ENCODE peak calls at places on chromosomes 4 and X, in five cellular contexts. F, L, T, V and O are unnamed samples.

GRCh38 chr4:2472187-2472586 is 3.3 kb downstream of the RNF4 start:
- DNase-seq in F (peak; percentile 69), L (no peak), T (no peak), V (no peak), O (no peak)

GRCh38 chrX:40644175-40644574 is 3.2 kb downstream of the CXorf38 start:
- DNase-seq in F (peak; percentile 66), L (no peak), T (no peak), V (no peak), O (no peak)

GRCh38 chrX:108199041-108199440 is 107.5 kb downstream of the ATG4A start:
- DNase-seq in F (no peak), L (no peak), T (no peak), V (no peak), O (no peak)

GRCh38 chrX:125202486-125203378 is 116.9 kb upstream of the TEX13C start:
- DNase-seq in F (no peak), L (peak; percentile 2), T (no peak), V (no peak), O (no peak)

GRCh38 chr4:20831746-20832145 is 131.5 kb downstream of the PACRGL start:
- DNase-seq in F (no peak), L (no peak), T (no peak), V (no peak), O (no peak)

GRCh38 chr4:76738081-76738931 is 159.6 kb downstream of the SOWAHB start:
- DNase-seq in F (peak; percentile 45), L (no peak), T (no peak), V (peak; percentile 89), O (no peak)

GRCh38 chrX:46649421-46650260 is 76.1 kb downstream of the CHST7 start:
- DNase-seq in F (peak; percentile 76), L (no peak), T (peak; percentile 70), V (no peak), O (no peak)

GRCh38 chr4:4490041-4490440 is 51.8 kb downstream of the STX18 start:
- DNase-seq in F (peak; percentile 74), L (no peak), T (no peak), V (no peak), O (no peak)

GRCh38 chr4:25908491-25908901 is 5.5 kb upstream of the SMIM20 start:
- DNase-seq in F (peak; percentile 91), L (peak; percentile 16), T (no peak), V (peak; percentile 91), O (no peak)

GRCh38 chr4:53459548-53459947 is 82.1 kb downstream of the FIP1L1 start:
- DNase-seq in F (peak; percentile 71), L (no peak), T (no peak), V (no peak), O (no peak)

GRCh38 chr4:24799544-24800272 is 4.3 kb downstream of the SOD3 start:
- DNase-seq in F (no peak), L (peak; percentile 9), T (peak; percentile 66), V (no peak), O (peak; percentile 46)

GRCh38 chr4:64895031-64895430 is 485.8 kb upstream of the TECRL start:
- DNase-seq in F (no peak), L (no peak), T (no peak), V (no peak), O (no peak)

GRCh38 chr4:99079625-99080295 is 8.8 kb downstream of the ADH5 start:
- DNase-seq in F (no peak), L (no peak), T (no peak), V (no peak), O (no peak)

GRCh38 chrX:66050140-66050569 is 10.3 kb upstream of the VSIG4 start:
- DNase-seq in F (no peak), L (no peak), T (no peak), V (no peak), O (no peak)

GRCh38 chr4:143291334-143291733 is 45.3 kb upstream of the GAB1 start:
- DNase-seq in F (no peak), L (no peak), T (no peak), V (no peak), O (no peak)

GRCh38 chrX:29662759-29663503 is 552.4 kb upstream of the MAGEB2 start:
- DNase-seq in F (peak; percentile 92), L (no peak), T (no peak), V (peak; percentile 73), O (no peak)

GRCh38 chrX:131955099-131955777 is 67.9 kb upstream of the STK26 start:
- DNase-seq in F (no peak), L (no peak), T (no peak), V (no peak), O (no peak)

GRCh38 chr4:23923840-23924239 is 34.0 kb upstream of the PPARGC1A start:
- DNase-seq in F (no peak), L (no peak), T (no peak), V (no peak), O (no peak)

GRCh38 chr4:7041851-7042696 is 1.1 kb upstream of the TADA2B start:
- DNase-seq in F (no peak), L (peak; percentile 40), T (peak; percentile 84), V (no peak), O (peak; percentile 76)

GRCh38 chr4:53800741-53801140 is 209.5 kb upstream of the LNX1 start:
- DNase-seq in F (peak; percentile 13), L (no peak), T (no peak), V (no peak), O (no peak)

GRCh38 chr4:52425751-52426326 is 233.3 kb downstream of the USP46 start:
- DNase-seq in F (no peak), L (no peak), T (no peak), V (no peak), O (no peak)

GRCh38 chr4:87896020-87896621 is 63.4 kb downstream of the MEPE start:
- DNase-seq in F (peak; percentile 91), L (no peak), T (peak; percentile 83), V (peak; percentile 14), O (no peak)

GRCh38 chr4:86963697-86964096 is 28.9 kb downstream of the AFF1 start:
- DNase-seq in F (no peak), L (no peak), T (no peak), V (no peak), O (no peak)

DNA sequence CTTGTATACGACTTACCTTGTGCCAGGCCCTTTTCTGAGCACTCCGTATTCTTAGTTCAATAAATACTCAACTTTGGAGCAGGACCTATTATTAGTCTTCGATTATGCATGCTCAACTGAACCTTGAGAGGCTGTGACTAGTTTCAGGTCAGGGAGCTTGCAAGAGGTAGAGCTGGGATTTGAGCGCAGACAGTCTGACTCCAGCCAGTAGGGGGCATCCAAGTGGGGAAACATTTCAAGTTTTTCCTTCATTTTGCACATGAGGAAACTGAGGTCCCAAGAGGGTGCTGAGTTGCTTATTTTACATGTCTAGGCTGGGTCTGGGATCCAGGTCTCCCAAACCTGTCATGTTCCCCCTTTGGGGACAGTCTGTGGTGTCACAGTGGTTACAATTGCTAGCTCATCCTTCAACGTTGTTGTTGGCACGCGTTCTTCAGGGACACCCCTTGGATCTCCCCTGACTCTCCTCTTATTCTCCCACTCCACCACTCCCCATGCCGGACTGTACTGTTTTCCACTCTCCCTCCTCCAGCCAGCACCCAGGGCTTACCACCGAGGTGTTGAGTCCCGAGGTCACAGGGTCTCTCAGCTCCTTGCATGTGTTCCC is 6.7 kb upstream of the PRICKLE3 start:
- DNase-seq in F (peak; percentile 58), L (peak; percentile 25), T (peak; percentile 77), V (no peak), O (peak; percentile 51)
- TF ChIP-seq CTCF in F (peak; percentile 76), L (peak; percentile 63), T (peak; percentile 75), V (peak; percentile 61), O (peak; percentile 64)

GRCh38 chr4:161564230-161564834 is 599.5 kb downstream of the FSTL5 start:
- DNase-seq in F (peak; percentile 67), L (no peak), T (no peak), V (no peak), O (no peak)
- TF ChIP-seq CTCF in F (peak; percentile 46), L (peak; percentile 64), T (peak; percentile 69), V (peak; percentile 26), O (peak; percentile 29)

GRCh38 chrX:153863251-153863991 is 22.6 kb downstream of the L1CAM start:
- DNase-seq in F (no peak), L (no peak), T (no peak), V (no peak), O (no peak)

GRCh38 chrX:153864561-153865320 is 21.2 kb downstream of the L1CAM start:
- DNase-seq in F (no peak), L (no peak), T (no peak), V (no peak), O (no peak)

GRCh38 chrX:153865321-153865580 is 20.7 kb downstream of the L1CAM start:
- DNase-seq in F (no peak), L (no peak), T (no peak), V (no peak), O (no peak)

GRCh38 chrX:153862369-153863250 is 23.4 kb downstream of the L1CAM start:
- DNase-seq in F (no peak), L (no peak), T (no peak), V (no peak), O (no peak)

DNA sequence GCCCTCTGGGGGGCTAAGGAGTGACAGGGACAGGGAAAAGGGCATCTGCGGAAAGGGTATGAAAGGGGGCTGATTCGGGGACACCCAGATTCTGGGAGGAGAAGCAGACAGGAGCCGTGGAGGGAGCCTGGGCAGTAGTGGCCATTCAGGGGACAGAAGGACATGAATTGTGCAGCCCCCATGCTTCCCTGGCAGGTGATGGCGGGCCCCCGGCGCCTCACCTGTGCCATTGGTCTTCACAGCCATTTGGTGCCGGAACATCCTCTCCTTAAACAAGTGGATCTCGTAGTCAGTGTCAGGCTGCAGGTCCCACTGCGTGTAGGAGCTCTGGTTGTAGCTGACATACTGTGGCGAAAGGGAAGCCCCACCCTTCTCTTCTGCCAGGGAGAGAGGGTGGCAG is 21.9 kb downstream of the L1CAM start:
- DNase-seq in F (no peak), L (no peak), T (no peak), V (no peak), O (no peak)
- TF ChIP-seq CTCF in F (no peak), L (no peak), T (no peak), V (no peak), O (no peak)

GRCh38 chrX:120446503-120446902 is 22.6 kb downstream of the LAMP2 start:
- DNase-seq in F (peak; percentile 72), L (no peak), T (no peak), V (peak; percentile 31), O (no peak)

GRCh38 chrX:120453985-120454384 is 15.1 kb downstream of the LAMP2 start:
- DNase-seq in F (peak; percentile 45), L (no peak), T (no peak), V (no peak), O (no peak)

GRCh38 chrX:120452131-120452530 is 17.0 kb downstream of the LAMP2 start:
- DNase-seq in F (peak; percentile 63), L (no peak), T (peak; percentile 70), V (no peak), O (no peak)

GRCh38 chrX:120450163-120450562 is 18.9 kb downstream of the LAMP2 start:
- DNase-seq in F (peak; percentile 40), L (no peak), T (no peak), V (no peak), O (no peak)
- TF ChIP-seq CTCF in F (peak; percentile 48), L (peak; percentile 35), T (peak; percentile 61), V (peak; percentile 15), O (peak; percentile 12)